ENCODE peak calls at places on chromosomes 11 and 22, in eight cellular contexts. One of them, this sample, is unnamed.
A peak's percentile ranks its signal among the peaks of the same experiment; 100 is the strongest.

GRCh38 chr22:22021160-22021750 is 38.7 kb upstream of the TOP3B start:
- DNase-seq in stimulated activated CD4-positive, alpha-beta T cell treated with anti-CD3 and anti-CD28 coated beads, Interleukin-15, amount 100 ng/mL, for 1 hour: no peak
- DNase-seq in AG09319: no peak
- DNase-seq in cardiac muscle cell: no peak
- DNase-seq in T-helper 1 cell: no peak
- DNase-seq in mucosa of descending colon: no peak
- DNase-seq in AG04449: no peak
- DNase-seq in activated CD4-positive, alpha-beta T cell treated with anti-CD3 and anti-CD28 coated beads, Interleukin-2, amount 50 U/mL, for 1 hour: no peak
- DNase-seq in this sample: no peak

GRCh38 chr22:38706101-38706884 is 549 bp downstream of the GTPBP1 start:
- DNase-seq in stimulated activated CD4-positive, alpha-beta T cell treated with anti-CD3 and anti-CD28 coated beads, Interleukin-15, amount 100 ng/mL, for 1 hour: no peak
- DNase-seq in AG04449: no peak
- DNase-seq in AG09319: no peak
- DNase-seq in mucosa of descending colon: peak; percentile 71
- DNase-seq in activated CD4-positive, alpha-beta T cell treated with anti-CD3 and anti-CD28 coated beads, Interleukin-2, amount 50 U/mL, for 1 hour: peak; percentile 19
- DNase-seq in cardiac muscle cell: peak; percentile 40
- DNase-seq in T-helper 1 cell: peak; percentile 30
- DNase-seq in this sample: peak; percentile 14

GRCh38 chr22:27918351-27919221 is 470 bp downstream of the PITPNB start:
- DNase-seq in stimulated activated CD4-positive, alpha-beta T cell treated with anti-CD3 and anti-CD28 coated beads, Interleukin-15, amount 100 ng/mL, for 1 hour: peak; percentile 13
- DNase-seq in T-helper 1 cell: peak; percentile 51
- DNase-seq in AG04449: no peak
- DNase-seq in mucosa of descending colon: peak; percentile 46
- DNase-seq in cardiac muscle cell: peak; percentile 59
- DNase-seq in AG09319: no peak
- DNase-seq in activated CD4-positive, alpha-beta T cell treated with anti-CD3 and anti-CD28 coated beads, Interleukin-2, amount 50 U/mL, for 1 hour: peak; percentile 34
- DNase-seq in this sample: no peak

GRCh38 chr22:27344546-27344945 is 457.0 kb downstream of the MN1 start:
- DNase-seq in T-helper 1 cell: no peak
- DNase-seq in activated CD4-positive, alpha-beta T cell treated with anti-CD3 and anti-CD28 coated beads, Interleukin-2, amount 50 U/mL, for 1 hour: no peak
- DNase-seq in AG04449: no peak
- DNase-seq in cardiac muscle cell: no peak
- DNase-seq in AG09319: no peak
- DNase-seq in mucosa of descending colon: no peak
- DNase-seq in stimulated activated CD4-positive, alpha-beta T cell treated with anti-CD3 and anti-CD28 coated beads, Interleukin-15, amount 100 ng/mL, for 1 hour: no peak
- DNase-seq in this sample: no peak

GRCh38 chr11:31060880-31061279 is 308.7 kb downstream of the DCDC1 start:
- DNase-seq in AG09319: no peak
- DNase-seq in AG04449: no peak
- DNase-seq in T-helper 1 cell: no peak
- DNase-seq in activated CD4-positive, alpha-beta T cell treated with anti-CD3 and anti-CD28 coated beads, Interleukin-2, amount 50 U/mL, for 1 hour: no peak
- DNase-seq in mucosa of descending colon: no peak
- DNase-seq in stimulated activated CD4-positive, alpha-beta T cell treated with anti-CD3 and anti-CD28 coated beads, Interleukin-15, amount 100 ng/mL, for 1 hour: no peak
- DNase-seq in cardiac muscle cell: peak; percentile 9
- DNase-seq in this sample: no peak

GRCh38 chr11:65398362-65398910 is 12.0 kb downstream of the FRMD8 start:
- DNase-seq in cardiac muscle cell: no peak
- DNase-seq in AG04449: no peak
- DNase-seq in stimulated activated CD4-positive, alpha-beta T cell treated with anti-CD3 and anti-CD28 coated beads, Interleukin-15, amount 100 ng/mL, for 1 hour: no peak
- DNase-seq in mucosa of descending colon: no peak
- DNase-seq in activated CD4-positive, alpha-beta T cell treated with anti-CD3 and anti-CD28 coated beads, Interleukin-2, amount 50 U/mL, for 1 hour: no peak
- DNase-seq in T-helper 1 cell: no peak
- DNase-seq in AG09319: no peak
- DNase-seq in this sample: no peak

GRCh38 chr11:64809781-64810241 is 540 bp downstream of the MEN1 start:
- DNase-seq in AG04449: no peak
- DNase-seq in AG09319: no peak
- DNase-seq in activated CD4-positive, alpha-beta T cell treated with anti-CD3 and anti-CD28 coated beads, Interleukin-2, amount 50 U/mL, for 1 hour: no peak
- DNase-seq in T-helper 1 cell: no peak
- DNase-seq in stimulated activated CD4-positive, alpha-beta T cell treated with anti-CD3 and anti-CD28 coated beads, Interleukin-15, amount 100 ng/mL, for 1 hour: no peak
- DNase-seq in cardiac muscle cell: peak; percentile 19
- DNase-seq in mucosa of descending colon: peak; percentile 72
- DNase-seq in this sample: no peak

GRCh38 chr11:36186340-36186739 is 102.9 kb downstream of the COMMD9 start:
- DNase-seq in activated CD4-positive, alpha-beta T cell treated with anti-CD3 and anti-CD28 coated beads, Interleukin-2, amount 50 U/mL, for 1 hour: no peak
- DNase-seq in cardiac muscle cell: peak; percentile 91
- DNase-seq in AG04449: peak; percentile 61
- DNase-seq in AG09319: peak; percentile 78
- DNase-seq in stimulated activated CD4-positive, alpha-beta T cell treated with anti-CD3 and anti-CD28 coated beads, Interleukin-15, amount 100 ng/mL, for 1 hour: no peak
- DNase-seq in T-helper 1 cell: no peak
- DNase-seq in mucosa of descending colon: no peak
- DNase-seq in this sample: no peak

GRCh38 chr11:64100345-64100744 is 64.6 kb downstream of the FLRT1 start:
- DNase-seq in mucosa of descending colon: no peak
- DNase-seq in activated CD4-positive, alpha-beta T cell treated with anti-CD3 and anti-CD28 coated beads, Interleukin-2, amount 50 U/mL, for 1 hour: no peak
- DNase-seq in T-helper 1 cell: no peak
- DNase-seq in AG04449: no peak
- DNase-seq in AG09319: no peak
- DNase-seq in stimulated activated CD4-positive, alpha-beta T cell treated with anti-CD3 and anti-CD28 coated beads, Interleukin-15, amount 100 ng/mL, for 1 hour: no peak
- DNase-seq in cardiac muscle cell: no peak
- DNase-seq in this sample: no peak

GRCh38 chr11:63945482-63946163 is 6.8 kb downstream of the NAA40 start:
- DNase-seq in stimulated activated CD4-positive, alpha-beta T cell treated with anti-CD3 and anti-CD28 coated beads, Interleukin-15, amount 100 ng/mL, for 1 hour: no peak
- DNase-seq in AG04449: peak; percentile 24
- DNase-seq in activated CD4-positive, alpha-beta T cell treated with anti-CD3 and anti-CD28 coated beads, Interleukin-2, amount 50 U/mL, for 1 hour: peak; percentile 46
- DNase-seq in AG09319: peak; percentile 39
- DNase-seq in cardiac muscle cell: peak; percentile 83
- DNase-seq in T-helper 1 cell: peak; percentile 45
- DNase-seq in mucosa of descending colon: peak; percentile 82
- DNase-seq in this sample: no peak

GRCh38 chr11:96054870-96055705 is 131.2 kb upstream of the MTMR2 start:
- DNase-seq in cardiac muscle cell: peak; percentile 70
- DNase-seq in mucosa of descending colon: no peak
- DNase-seq in activated CD4-positive, alpha-beta T cell treated with anti-CD3 and anti-CD28 coated beads, Interleukin-2, amount 50 U/mL, for 1 hour: no peak
- DNase-seq in stimulated activated CD4-positive, alpha-beta T cell treated with anti-CD3 and anti-CD28 coated beads, Interleukin-15, amount 100 ng/mL, for 1 hour: no peak
- DNase-seq in T-helper 1 cell: peak; percentile 40
- DNase-seq in AG09319: no peak
- DNase-seq in AG04449: no peak
- DNase-seq in this sample: no peak

GRCh38 chr11:96037267-96037990 is 113.5 kb upstream of the MTMR2 start:
- DNase-seq in stimulated activated CD4-positive, alpha-beta T cell treated with anti-CD3 and anti-CD28 coated beads, Interleukin-15, amount 100 ng/mL, for 1 hour: no peak
- DNase-seq in mucosa of descending colon: no peak
- DNase-seq in AG04449: no peak
- DNase-seq in activated CD4-positive, alpha-beta T cell treated with anti-CD3 and anti-CD28 coated beads, Interleukin-2, amount 50 U/mL, for 1 hour: no peak
- DNase-seq in cardiac muscle cell: no peak
- DNase-seq in AG09319: no peak
- DNase-seq in T-helper 1 cell: no peak
- DNase-seq in this sample: no peak

GRCh38 chr22:48282804-48283203 is 1520.4 kb downstream of the TBC1D22A start:
- DNase-seq in stimulated activated CD4-positive, alpha-beta T cell treated with anti-CD3 and anti-CD28 coated beads, Interleukin-15, amount 100 ng/mL, for 1 hour: no peak
- DNase-seq in activated CD4-positive, alpha-beta T cell treated with anti-CD3 and anti-CD28 coated beads, Interleukin-2, amount 50 U/mL, for 1 hour: no peak
- DNase-seq in T-helper 1 cell: no peak
- DNase-seq in cardiac muscle cell: no peak
- DNase-seq in AG04449: no peak
- DNase-seq in AG09319: no peak
- DNase-seq in mucosa of descending colon: no peak
- DNase-seq in this sample: no peak

GRCh38 chr11:69611548-69612526 is 29.1 kb upstream of the CCND1 start:
- DNase-seq in activated CD4-positive, alpha-beta T cell treated with anti-CD3 and anti-CD28 coated beads, Interleukin-2, amount 50 U/mL, for 1 hour: no peak
- DNase-seq in mucosa of descending colon: no peak
- DNase-seq in AG09319: no peak
- DNase-seq in stimulated activated CD4-positive, alpha-beta T cell treated with anti-CD3 and anti-CD28 coated beads, Interleukin-15, amount 100 ng/mL, for 1 hour: no peak
- DNase-seq in AG04449: no peak
- DNase-seq in T-helper 1 cell: no peak
- DNase-seq in cardiac muscle cell: peak; percentile 44
- DNase-seq in this sample: no peak

GRCh38 chr11:2940930-2941821 is 12.0 kb upstream of the PHLDA2 start:
- DNase-seq in stimulated activated CD4-positive, alpha-beta T cell treated with anti-CD3 and anti-CD28 coated beads, Interleukin-15, amount 100 ng/mL, for 1 hour: no peak
- DNase-seq in mucosa of descending colon: peak; percentile 64
- DNase-seq in cardiac muscle cell: no peak
- DNase-seq in T-helper 1 cell: no peak
- DNase-seq in activated CD4-positive, alpha-beta T cell treated with anti-CD3 and anti-CD28 coated beads, Interleukin-2, amount 50 U/mL, for 1 hour: no peak
- DNase-seq in AG04449: no peak
- DNase-seq in AG09319: no peak
- DNase-seq in this sample: no peak

GRCh38 chr11:67627394-67627787 is 2.3 kb downstream of the NUDT8 start:
- DNase-seq in AG09319: no peak
- DNase-seq in AG04449: no peak
- DNase-seq in activated CD4-positive, alpha-beta T cell treated with anti-CD3 and anti-CD28 coated beads, Interleukin-2, amount 50 U/mL, for 1 hour: no peak
- DNase-seq in stimulated activated CD4-positive, alpha-beta T cell treated with anti-CD3 and anti-CD28 coated beads, Interleukin-15, amount 100 ng/mL, for 1 hour: no peak
- DNase-seq in mucosa of descending colon: no peak
- DNase-seq in cardiac muscle cell: no peak
- DNase-seq in T-helper 1 cell: no peak
- DNase-seq in this sample: no peak

GRCh38 chr11:115208808-115209259 is 295.4 kb downstream of the CADM1 start:
- DNase-seq in T-helper 1 cell: peak; percentile 43
- DNase-seq in activated CD4-positive, alpha-beta T cell treated with anti-CD3 and anti-CD28 coated beads, Interleukin-2, amount 50 U/mL, for 1 hour: no peak
- DNase-seq in AG04449: no peak
- DNase-seq in mucosa of descending colon: no peak
- DNase-seq in stimulated activated CD4-positive, alpha-beta T cell treated with anti-CD3 and anti-CD28 coated beads, Interleukin-15, amount 100 ng/mL, for 1 hour: no peak
- DNase-seq in cardiac muscle cell: no peak
- DNase-seq in AG09319: no peak
- DNase-seq in this sample: no peak

GRCh38 chr11:45994421-45995341 is 72.2 kb downstream of the LARGE2 start:
- DNase-seq in cardiac muscle cell: peak; percentile 87
- DNase-seq in AG09319: no peak
- DNase-seq in mucosa of descending colon: no peak
- DNase-seq in T-helper 1 cell: no peak
- DNase-seq in activated CD4-positive, alpha-beta T cell treated with anti-CD3 and anti-CD28 coated beads, Interleukin-2, amount 50 U/mL, for 1 hour: no peak
- DNase-seq in stimulated activated CD4-positive, alpha-beta T cell treated with anti-CD3 and anti-CD28 coated beads, Interleukin-15, amount 100 ng/mL, for 1 hour: no peak
- DNase-seq in AG04449: peak; percentile 53
- DNase-seq in this sample: no peak

GRCh38 chr22:20794132-20794990 is 20.4 kb downstream of the SERPIND1 start:
- DNase-seq in AG09319: no peak
- DNase-seq in AG04449: no peak
- DNase-seq in T-helper 1 cell: no peak
- DNase-seq in cardiac muscle cell: no peak
- DNase-seq in mucosa of descending colon: no peak
- DNase-seq in stimulated activated CD4-positive, alpha-beta T cell treated with anti-CD3 and anti-CD28 coated beads, Interleukin-15, amount 100 ng/mL, for 1 hour: no peak
- DNase-seq in activated CD4-positive, alpha-beta T cell treated with anti-CD3 and anti-CD28 coated beads, Interleukin-2, amount 50 U/mL, for 1 hour: no peak
- DNase-seq in this sample: no peak

This sample was measured in activated CD8-positive, alpha-beta memory T cell treated with anti-CD3 and anti-CD28 coated beads for 1 hour.